ENCODE peak calls at places on chromosome 12, in five cellular contexts. Q is kidney tubule cell; F is KBM-7; E is activated CD8-positive, alpha-beta memory T cell treated with anti-CD3 and anti-CD28 coated beads, Interleukin-2, amount 50 U/mL, for 4 hours; W is caudate nucleus. D is an unnamed sample.

GRCh38 chr12:21451529-21451928 is 14.1 kb downstream of the PYROXD1 start:
- DNase-seq in Q (peak), F (no peak), E (no peak), W (no peak), D (no peak)

GRCh38 chr12:115693970-115694369 is 583.5 kb downstream of the MED13L start:
- DNase-seq in Q (no peak), F (no peak), E (no peak), W (no peak), D (no peak)

GRCh38 chr12:103632554-103633216 is 45.6 kb downstream of the STAB2 start:
- DNase-seq in Q (peak), F (peak), E (no peak), W (no peak), D (no peak)

GRCh38 chr12:123908884-123909807 is 63.5 kb downstream of the CCDC92 start:
- DNase-seq in Q (no peak), F (no peak), E (no peak), W (no peak), D (no peak)

GRCh38 chr12:19387182-19387581 is 52.1 kb upstream of the AEBP2 start:
- DNase-seq in Q (no peak), F (no peak), E (no peak), W (no peak), D (no peak)

GRCh38 chr12:26740991-26741390 is 92.0 kb downstream of the ITPR2 start:
- DNase-seq in Q (peak), F (no peak), E (no peak), W (no peak), D (no peak)

GRCh38 chr12:95674631-95675030 is 115.9 kb downstream of the NTN4 start:
- DNase-seq in Q (peak), F (no peak), E (no peak), W (no peak), D (no peak)

GRCh38 chr12:2290516-2291065 is 237.8 kb downstream of the CACNA1C start:
- DNase-seq in Q (no peak), F (no peak), E (no peak), W (no peak), D (no peak)

GRCh38 chr12:44584625-44585024 is 291.5 kb downstream of the NELL2 start:
- DNase-seq in Q (no peak), F (no peak), E (no peak), W (no peak), D (no peak)

GRCh38 chr12:9378430-9378835 is 170.2 kb upstream of the PZP start:
- DNase-seq in Q (peak), F (peak), E (no peak), W (no peak), D (no peak)

GRCh38 chr12:57236224-57236924 is 6.9 kb downstream of the SHMT2 start:
- DNase-seq in Q (no peak), F (no peak), E (no peak), W (no peak), D (no peak)

GRCh38 chr12:64608901-64609542 is 1.3 kb upstream of the RASSF3 start:
- DNase-seq in Q (peak), F (peak), E (peak), W (no peak), D (no peak)

GRCh38 chr12:49094104-49094948 is at the start of gene DHH:
- DNase-seq in Q (no peak), F (no peak), E (no peak), W (no peak), D (no peak)

GRCh38 chr12:116773276-116773731 is 35.2 kb downstream of the RNFT2 start:
- DNase-seq in Q (no peak), F (no peak), E (no peak), W (no peak), D (no peak)

GRCh38 chr12:110109037-110109836 is 14.9 kb upstream of the IFT81 start:
- DNase-seq in Q (peak), F (no peak), E (no peak), W (no peak), D (no peak)

GRCh38 chr12:76688627-76689026 is 75.3 kb upstream of the ZDHHC17 start:
- DNase-seq in Q (no peak), F (no peak), E (no peak), W (no peak), D (no peak)

GRCh38 chr12:50101663-50102062 is 2.1 kb upstream of the GPD1 start:
- DNase-seq in Q (peak), F (no peak), E (no peak), W (no peak), D (no peak)

GRCh38 chr12:12273291-12273957 is 6.6 kb upstream of the LRP6 start:
- DNase-seq in Q (peak), F (no peak), E (no peak), W (no peak), D (no peak)

GRCh38 chr12:19434538-19434937 is 4.8 kb upstream of the AEBP2 start:
- DNase-seq in Q (no peak), F (peak), E (no peak), W (no peak), D (no peak)

GRCh38 chr12:122031342-122032216 is 9.9 kb downstream of the BCL7A start:
- DNase-seq in Q (peak), F (peak), E (peak), W (no peak), D (no peak)

GRCh38 chr12:11482955-11483354 is 87.6 kb upstream of the PRB2 start:
- DNase-seq in Q (no peak), F (no peak), E (no peak), W (no peak), D (no peak)